ENCODE peak calls at places on chromosome 16, in nine cellular contexts. Q is hippocampal formation, E is NCI-H774, B is neural crest cell, O is NCI-H2029, C is NCI-H1092 treated with DMSO at 0.1 percent for 48 hours, N is NCI-H82, X is HFFc6, R is kidney tubule cell. P is an unnamed sample.

GRCh38 chr16:79639576-79640311 is 39.2 kb upstream of the MAF start:
- DNase-seq in Q (no peak), E (no peak), B (no peak), O (no peak), C (no peak), N (no peak), X (no peak), R (peak; percentile 91), P (peak; percentile 46)

GRCh38 chr16:22053921-22054341 is 38.4 kb upstream of the VWA3A start:
- DNase-seq in Q (no peak), E (no peak), B (no peak), O (no peak), C (no peak), N (no peak), X (no peak), R (no peak), P (no peak)

GRCh38 chr16:69618721-69619120 is 53.0 kb downstream of the NFAT5 start:
- DNase-seq in Q (no peak), E (no peak), B (no peak), O (no peak), C (no peak), N (no peak), X (no peak), R (no peak), P (no peak)

GRCh38 chr16:9407206-9407758 is 315.8 kb downstream of the HAPSTR1 start:
- DNase-seq in Q (no peak), E (no peak), B (no peak), O (no peak), C (no peak), N (peak; percentile 79), X (no peak), R (peak; percentile 24), P (no peak)

GRCh38 chr16:52467753-52468152 is 79.2 kb downstream of the TOX3 start:
- DNase-seq in Q (no peak), E (no peak), B (no peak), O (no peak), C (no peak), N (no peak), X (no peak), R (no peak), P (no peak)

GRCh38 chr16:4505356-4506153 is 29.4 kb downstream of the HMOX2 start:
- DNase-seq in Q (no peak), E (no peak), B (no peak), O (no peak), C (no peak), N (no peak), X (no peak), R (peak; percentile 23), P (no peak)

GRCh38 chr16:58409316-58409973 is 17.2 kb downstream of the GINS3 start:
- DNase-seq in Q (peak; percentile 45), E (no peak), B (no peak), O (no peak), C (no peak), N (no peak), X (peak; percentile 28), R (peak; percentile 66), P (peak; percentile 90)

GRCh38 chr16:29673501-29673900 is 5.5 kb upstream of the QPRT start:
- DNase-seq in Q (no peak), E (no peak), B (no peak), O (no peak), C (no peak), N (no peak), X (no peak), R (no peak), P (no peak)

GRCh38 chr16:79862601-79863000 is 262.1 kb upstream of the MAF start:
- DNase-seq in Q (no peak), E (no peak), B (no peak), O (no peak), C (no peak), N (no peak), X (no peak), R (no peak), P (no peak)

GRCh38 chr16:4915226-4915761 is 21.7 kb downstream of the PPL start:
- DNase-seq in Q (no peak), E (no peak), B (no peak), O (no peak), C (no peak), N (no peak), X (peak; percentile 80), R (peak; percentile 85), P (peak; percentile 92)

GRCh38 chr16:65658339-65659275 is 536.7 kb upstream of the CDH11 start:
- DNase-seq in Q (no peak), E (no peak), B (no peak), O (peak; percentile 61), C (peak; percentile 24), N (no peak), X (peak; percentile 91), R (peak; percentile 83), P (peak; percentile 95)

GRCh38 chr16:10093564-10093963 is 88.7 kb downstream of the GRIN2A start:
- DNase-seq in Q (no peak), E (no peak), B (no peak), O (peak; percentile 66), C (no peak), N (no peak), X (no peak), R (no peak), P (no peak)

GRCh38 chr16:86087561-86088230 is 188.7 kb downstream of the IRF8 start:
- DNase-seq in Q (no peak), E (no peak), B (no peak), O (no peak), C (no peak), N (no peak), X (no peak), R (no peak), P (no peak)

GRCh38 chr16:10987361-10988163 is 43.2 kb downstream of the CLEC16A start:
- DNase-seq in Q (no peak), E (no peak), B (no peak), O (no peak), C (no peak), N (no peak), X (no peak), R (no peak), P (peak; percentile 64)

GRCh38 chr16:58843675-58844074 is 109.6 kb upstream of the GOT2 start:
- DNase-seq in Q (peak; percentile 57), E (no peak), B (no peak), O (no peak), C (no peak), N (peak; percentile 46), X (peak; percentile 46), R (peak; percentile 44), P (peak; percentile 9)

GRCh38 chr16:84358601-84359295 is 9.6 kb upstream of the ATP2C2 start:
- DNase-seq in Q (no peak), E (no peak), B (no peak), O (no peak), C (no peak), N (no peak), X (no peak), R (no peak), P (no peak)

GRCh38 chr16:82638095-82638798 is 11.5 kb downstream of the CDH13 start:
- DNase-seq in Q (no peak), E (no peak), B (no peak), O (no peak), C (peak; percentile 20), N (no peak), X (peak; percentile 74), R (peak; percentile 72), P (peak; percentile 70)

GRCh38 chr16:878071-878784 is 77.7 kb upstream of the GNG13 start:
- DNase-seq in Q (no peak), E (no peak), B (no peak), O (no peak), C (no peak), N (peak; percentile 26), X (no peak), R (no peak), P (no peak)

GRCh38 chr16:5836979-5837670 is 739.5 kb upstream of the EEF2KMT start:
- DNase-seq in Q (no peak), E (no peak), B (no peak), O (no peak), C (no peak), N (no peak), X (no peak), R (no peak), P (no peak)

GRCh38 chr16:68644715-68645493 is at the start of gene CDH3:
- DNase-seq in Q (no peak), E (peak; percentile 5), B (peak; percentile 35), O (no peak), C (no peak), N (peak; percentile 6), X (no peak), R (peak; percentile 77), P (peak; percentile 97)

GRCh38 chr16:67169642-67170167 is 633 bp upstream of the NOL3 start:
- DNase-seq in Q (no peak), E (no peak), B (peak; percentile 86), O (no peak), C (no peak), N (peak; percentile 89), X (no peak), R (peak; percentile 22), P (no peak)

GRCh38 chr16:28938721-28939120 is 7.0 kb downstream of the CD19 start:
- DNase-seq in Q (no peak), E (no peak), B (no peak), O (no peak), C (no peak), N (no peak), X (no peak), R (no peak), P (no peak)

GRCh38 chr16:19677403-19677802 is 40.6 kb downstream of the KNOP1 start:
- DNase-seq in Q (no peak), E (no peak), B (no peak), O (no peak), C (no peak), N (no peak), X (no peak), R (no peak), P (no peak)

GRCh38 chr16:74921051-74921450 is 63.9 kb downstream of the WDR59 start:
- DNase-seq in Q (no peak), E (no peak), B (no peak), O (no peak), C (no peak), N (no peak), X (no peak), R (no peak), P (no peak)

P was measured in mammary epithelial cell.